ENCODE peak calls at places on chromosomes 7 and 10, in ten cellular contexts. I is lung; O is transverse colon; B is IMR-90; J is stomach; G is A549; Y is fibroblast of lung; M is adrenal gland; R is neuronal stem cell; K is CD8-positive, alpha-beta T cell. P is an unnamed sample. For H3K9me3 and H3K4me1, the result is how much of the 10 kb centered on the place peaks cover.

GRCh38 chr10:132076578-132077081 is 10.9 kb downstream of the JAKMIP3 start:
- DNase-seq in K (no peak), O (no peak), J (no peak), M (no peak), G (no peak), Y (no peak), B (no peak), I (no peak), R (no peak), P (no peak)

GRCh38 chr7:28516390-28517145 is 104.2 kb downstream of the CREB5 start:
- DNase-seq in R (no peak), G (no peak), B (no peak), Y (no peak), I (no peak), J (no peak), O (no peak), M (no peak), K (no peak), P (no peak)

GRCh38 chr7:129489491-129489890 is 12.8 kb upstream of the SMKR1 start:
- DNase-seq in B (peak), Y (peak), K (no peak), J (no peak), O (no peak), R (no peak), G (no peak), I (no peak), M (no peak), P (no peak)

GRCh38 chr7:37660614-37661013 is 23.0 kb upstream of the GPR141 start:
- DNase-seq in B (no peak), I (no peak), M (no peak), Y (no peak), K (no peak), G (no peak), O (no peak), J (no peak), R (no peak), P (no peak)

GRCh38 chr7:14582010-14582409 is 320.5 kb downstream of the DGKB start:
- DNase-seq in J (no peak), G (no peak), Y (no peak), I (no peak), M (no peak), R (no peak), B (no peak), O (no peak), K (no peak), P (no peak)

GRCh38 chr7:130622866-130623265 is 45.7 kb downstream of the COPG2 start:
- DNase-seq in I (no peak), R (no peak), M (no peak), Y (no peak), B (no peak), O (no peak), G (no peak), K (no peak), J (no peak), P (no peak)

GRCh38 chr10:88233870-88234269 is 349.2 kb downstream of the RNLS start:
- DNase-seq in M (no peak), G (no peak), K (no peak), J (no peak), O (no peak), I (no peak), B (no peak), Y (no peak), R (no peak), P (no peak)

GRCh38 chr10:53843691-53844362 is 957.2 kb downstream of the PCDH15 start:
- DNase-seq in B (no peak), G (no peak), J (no peak), K (no peak), R (no peak), Y (peak), O (no peak), I (no peak), M (no peak), P (no peak)

GRCh38 chr7:124497209-124497608 is 268.4 kb downstream of the GPR37 start:
- DNase-seq in J (no peak), G (no peak), M (no peak), K (no peak), Y (no peak), R (no peak), B (no peak), O (no peak), I (no peak), P (no peak)

GRCh38 chr7:90605055-90605454 is 8.9 kb downstream of the CDK14 start:
- DNase-seq in Y (no peak), M (no peak), J (no peak), R (no peak), G (no peak), B (no peak), I (no peak), K (no peak), O (no peak), P (no peak)

GRCh38 chr7:1367501-1367900 is 91.8 kb downstream of the MICALL2 start:
- DNase-seq in R (no peak), K (no peak), J (no peak), Y (no peak), G (no peak), M (no peak), I (no peak), B (no peak), O (no peak), P (no peak)

GRCh38 chr10:96648297-96648696 is 61.5 kb upstream of the TM9SF3 start:
- DNase-seq in M (no peak), O (no peak), B (no peak), J (no peak), G (no peak), I (no peak), K (no peak), Y (no peak), R (no peak), P (no peak)

GRCh38 chr10:103885617-103886016 is 30.2 kb upstream of the SH3PXD2A start:
- DNase-seq in B (peak), M (no peak), K (no peak), R (no peak), Y (peak), I (no peak), O (no peak), G (no peak), J (no peak), P (no peak)

GRCh38 chr10:6119962-6120361 is 31.1 kb downstream of the RBM17 start:
- DNase-seq in O (peak), B (no peak), Y (no peak), G (no peak), K (no peak), I (no peak), J (no peak), R (no peak), M (no peak), P (no peak)

GRCh38 chr10:57320416-57320815 is 947.3 kb downstream of the IPMK start:
- DNase-seq in I (no peak), M (no peak), O (no peak), R (no peak), B (no peak), J (no peak), G (no peak), Y (no peak), K (no peak), P (no peak)

GRCh38 chr10:63702107-63702506 is 180.9 kb downstream of the REEP3 start:
- DNase-seq in B (no peak), Y (no peak), I (no peak), J (no peak), G (no peak), O (no peak), K (no peak), M (no peak), R (no peak), P (no peak)

GRCh38 chr10:72981028-72981881 is 26.6 kb upstream of the PLA2G12B start:
- DNase-seq in Y (no peak), B (no peak), K (no peak), O (no peak), I (no peak), G (no peak), R (no peak), M (no peak), J (no peak), P (no peak)

GRCh38 chr10:37707829-37708578 is 149.4 kb downstream of the ZNF248 start:
- DNase-seq in J (no peak), G (peak), K (no peak), I (no peak), O (no peak), M (no peak), Y (no peak), R (no peak), B (no peak), P (no peak)
- H3K9me3 ChIP-seq in J (under half), G (under half), K (under half), I (under half), O (under half), M (under half), Y (under half), R (under half), B (under half), P (under half)

DNA sequence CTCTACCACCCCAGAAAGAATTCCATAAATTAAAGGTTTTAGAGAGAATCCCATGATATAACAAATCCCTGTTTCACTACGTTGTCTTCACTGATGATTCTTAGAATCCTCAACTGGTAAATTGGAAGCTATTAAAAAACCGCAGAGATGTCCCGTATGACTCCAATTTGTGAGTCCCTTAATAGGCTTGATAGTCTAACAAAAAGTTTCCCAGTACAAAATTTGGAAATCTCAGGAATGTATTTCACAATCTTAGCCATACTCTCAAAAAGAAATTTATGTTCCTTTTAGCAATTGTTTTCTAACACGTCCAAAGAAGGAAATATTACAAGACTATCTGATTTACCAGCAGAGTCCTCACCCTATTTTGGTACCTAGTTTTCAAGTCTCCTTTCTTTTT is 2.5 kb downstream of the TES start:
- DNase-seq in Y (no peak), M (no peak), G (no peak), I (no peak), J (no peak), B (no peak), K (no peak), R (no peak), O (no peak), P (no peak)
- H3K4me1 ChIP-seq in Y (under half), M (under half), G (half or more), I (under half), J (half or more), B (under half), K (half or more), R (under half), O (under half), P (under half)

DNA sequence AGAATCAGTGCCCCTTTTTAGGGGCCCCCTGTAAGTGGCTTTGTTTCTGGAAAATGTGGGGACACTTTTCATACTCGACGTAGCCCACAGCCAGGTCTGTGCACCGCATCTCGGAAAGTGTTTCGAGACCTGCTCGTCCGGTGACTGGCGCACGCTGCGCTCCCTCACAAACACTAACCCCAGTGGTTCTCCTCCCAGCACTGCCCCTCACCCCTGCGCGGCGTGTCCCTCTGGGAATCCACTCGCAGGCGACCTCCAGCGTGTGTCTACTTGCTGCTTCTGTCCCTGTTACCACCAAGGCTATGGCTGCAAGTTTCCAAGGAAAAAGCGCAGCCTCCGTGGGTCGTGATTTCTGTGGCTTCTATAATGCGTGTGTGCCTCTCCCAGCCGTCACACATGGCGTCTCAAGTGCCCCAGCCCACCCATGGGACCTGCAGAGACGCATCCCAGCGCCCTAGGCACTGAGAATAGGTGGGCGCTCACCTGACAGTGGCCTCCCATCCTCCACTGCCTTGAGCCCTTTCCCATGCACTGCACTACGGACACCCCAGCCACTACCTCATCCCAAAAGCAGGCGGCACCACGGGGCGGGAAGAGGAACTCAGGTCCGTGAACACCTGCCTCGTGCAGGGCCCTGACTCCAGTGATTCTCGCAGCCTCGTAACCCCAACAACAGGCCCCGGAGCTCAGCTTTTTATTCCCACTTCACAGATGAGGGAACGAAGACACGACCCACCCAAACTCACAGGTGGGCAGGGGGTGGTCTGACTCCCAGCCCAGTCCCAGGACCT is 49.3 kb downstream of the PTPRN2 start:
- DNase-seq in I (no peak), O (no peak), M (no peak), J (no peak), G (no peak), B (no peak), K (no peak), Y (no peak), R (no peak), P (no peak)
- H3K9me3 ChIP-seq in I (under half), O (under half), M (under half), J (under half), G (under half), B (under half), K (under half), Y (under half), R (under half), P (under half)

GRCh38 chr10:75433216-75433615 is 1.8 kb downstream of the LRMDA start:
- DNase-seq in I (no peak), M (no peak), Y (no peak), O (no peak), J (no peak), G (no peak), R (no peak), B (no peak), K (no peak), P (no peak)
- H3K4me1 ChIP-seq in I (under half), M (under half), Y (under half), O (under half), J (under half), G (under half), R (under half), B (under half), K (under half), P (under half)

GRCh38 chr10:44724415-44725174 is 186.5 kb upstream of the TMEM72 start:
- DNase-seq in J (no peak), I (no peak), G (no peak), Y (peak), R (no peak), B (peak), K (no peak), O (no peak), M (no peak), P (no peak)

GRCh38 chr10:44725404-44725803 is 185.7 kb upstream of the TMEM72 start:
- DNase-seq in I (no peak), K (no peak), M (no peak), R (no peak), Y (peak), G (no peak), B (peak), J (no peak), O (no peak), P (no peak)

GRCh38 chr10:44723654-44724053 is 187.5 kb upstream of the TMEM72 start:
- DNase-seq in I (no peak), B (peak), K (no peak), G (no peak), O (no peak), M (no peak), Y (peak), R (no peak), J (no peak), P (no peak)

GRCh38 chr10:44723082-44723481 is 188.1 kb upstream of the TMEM72 start:
- DNase-seq in Y (no peak), I (no peak), K (no peak), O (no peak), J (no peak), B (no peak), R (no peak), G (no peak), M (no peak), P (no peak)
- H3K9me3 ChIP-seq in Y (under half), I (under half), K (under half), O (under half), J (under half), B (under half), R (under half), G (under half), M (under half), P (under half)

DNA sequence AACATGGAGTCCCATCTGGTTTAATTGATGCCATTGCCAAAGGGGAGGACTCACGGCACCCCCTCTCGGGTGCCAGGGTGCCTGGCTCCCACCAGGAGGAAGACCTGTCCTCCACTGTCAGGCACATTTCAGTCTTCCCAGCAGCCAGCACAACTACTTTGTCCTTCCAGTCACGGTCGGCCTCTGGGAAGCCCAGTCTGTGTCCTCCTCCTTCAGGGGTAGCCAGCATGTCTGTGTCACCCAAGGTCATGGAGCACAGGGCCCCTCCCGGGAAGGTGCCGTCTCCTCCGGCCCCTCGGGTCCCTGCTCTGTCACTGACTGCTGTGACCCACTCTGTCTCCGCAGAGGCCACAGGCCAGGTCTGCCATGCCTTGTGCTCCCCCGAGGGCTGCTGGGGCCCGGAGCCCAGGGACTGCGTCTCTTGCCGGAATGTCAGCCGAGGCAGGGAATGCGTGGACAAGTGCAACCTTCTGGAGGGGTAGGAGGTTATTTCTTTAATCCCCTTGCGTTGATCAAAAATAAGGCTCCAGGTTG is 142.4 kb downstream of the EGFR start:
- DNase-seq in I (no peak), M (no peak), R (no peak), G (no peak), K (no peak), Y (no peak), J (no peak), B (no peak), O (no peak), P (no peak)
- H3K4me1 ChIP-seq in I (under half), M (under half), R (under half), G (under half), K (under half), Y (under half), J (under half), B (under half), O (under half), P (under half)

GRCh38 chr10:133592716-133593115 is 27.3 kb upstream of the SYCE1 start:
- DNase-seq in K (no peak), J (no peak), G (no peak), Y (no peak), M (no peak), O (no peak), B (no peak), I (no peak), R (no peak), P (no peak)

GRCh38 chr10:133590970-133591359 is 25.6 kb upstream of the SYCE1 start:
- DNase-seq in R (no peak), J (no peak), M (no peak), K (no peak), G (no peak), Y (no peak), I (no peak), B (no peak), O (no peak), P (no peak)

DNA sequence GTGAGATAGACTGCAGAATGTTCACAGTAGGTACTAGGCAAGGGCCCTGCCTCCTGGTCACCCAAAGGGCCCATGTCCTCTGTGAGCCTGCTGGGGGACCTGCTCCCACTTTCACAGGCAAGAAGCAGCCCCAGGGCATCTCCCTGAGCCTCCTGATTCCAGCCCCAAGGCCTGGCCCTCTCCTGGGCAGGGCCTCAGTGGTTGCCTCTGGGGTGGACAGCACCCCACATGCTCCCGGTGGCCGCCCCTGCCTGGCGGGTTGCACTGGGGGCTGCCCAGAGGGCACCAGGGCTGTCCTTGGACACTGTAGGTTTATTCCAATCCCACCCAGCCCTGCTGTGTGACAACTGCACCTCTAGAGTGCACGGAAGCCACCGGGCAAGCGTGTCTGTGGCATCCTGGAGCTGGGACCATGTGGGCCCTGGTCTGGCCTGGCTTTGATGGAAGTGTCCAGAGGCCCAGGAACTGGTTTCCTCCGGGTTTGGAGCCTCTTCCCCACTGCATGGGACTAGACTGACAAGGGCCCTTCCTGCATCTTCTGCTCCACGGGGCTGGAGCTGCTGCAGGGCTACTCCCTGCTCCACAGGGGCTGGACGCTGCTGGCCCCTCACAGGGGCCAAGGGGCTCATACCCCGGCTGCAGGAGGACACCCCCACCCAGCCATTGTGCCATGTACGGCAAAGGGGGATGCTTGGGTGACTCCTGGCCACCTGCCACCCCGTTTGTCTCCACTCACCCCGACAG is 25.0 kb upstream of the SYCE1 start:
- DNase-seq in J (no peak), B (no peak), I (no peak), K (no peak), M (no peak), O (no peak), Y (no peak), G (no peak), R (no peak), P (no peak)
- H3K9me3 ChIP-seq in J (under half), B (under half), I (under half), K (under half), M (under half), O (under half), Y (under half), G (under half), R (under half), P (under half)